ENCODE peak calls at places on chromosomes 6 and 20, in five cellular contexts. One of them, this sample, is unnamed.

GRCh38 chr6:159302196-159302595 is 133.0 kb downstream of the FNDC1 start:
- DNase-seq in fibroblast of lung: no peak
- DNase-seq in HFF-Myc: no peak
- DNase-seq in choroid plexus epithelial cell: no peak
- DNase-seq in tibial artery: no peak
- DNase-seq in this sample: no peak

GRCh38 chr20:62236674-62236996 is 1.7 kb upstream of the OSBPL2 start:
- DNase-seq in fibroblast of lung: no peak
- DNase-seq in HFF-Myc: no peak
- DNase-seq in choroid plexus epithelial cell: no peak
- DNase-seq in tibial artery: no peak
- DNase-seq in this sample: no peak

GRCh38 chr6:98932424-98932823 is 15.3 kb downstream of the FBXL4 start:
- DNase-seq in fibroblast of lung: no peak
- DNase-seq in HFF-Myc: no peak
- DNase-seq in choroid plexus epithelial cell: no peak
- DNase-seq in tibial artery: no peak
- DNase-seq in this sample: no peak

GRCh38 chr6:112337209-112337638 is 9.9 kb upstream of the RFPL4B start:
- DNase-seq in fibroblast of lung: peak
- DNase-seq in HFF-Myc: peak
- DNase-seq in choroid plexus epithelial cell: peak
- DNase-seq in tibial artery: peak
- DNase-seq in this sample: peak

GRCh38 chr20:57663681-57664451 is 43.6 kb upstream of the ZBP1 start:
- DNase-seq in fibroblast of lung: no peak
- DNase-seq in HFF-Myc: no peak
- DNase-seq in choroid plexus epithelial cell: no peak
- DNase-seq in tibial artery: peak
- DNase-seq in this sample: no peak

GRCh38 chr6:139442188-139442625 is 67.8 kb upstream of the CITED2 start:
- DNase-seq in fibroblast of lung: no peak
- DNase-seq in HFF-Myc: no peak
- DNase-seq in choroid plexus epithelial cell: no peak
- DNase-seq in tibial artery: no peak
- DNase-seq in this sample: no peak

GRCh38 chr6:5082487-5083306 is 2.4 kb upstream of the PPP1R3G start:
- DNase-seq in fibroblast of lung: peak
- DNase-seq in HFF-Myc: no peak
- DNase-seq in choroid plexus epithelial cell: peak
- DNase-seq in tibial artery: peak
- DNase-seq in this sample: no peak

GRCh38 chr20:48189177-48189576 is 403.9 kb upstream of the SULF2 start:
- DNase-seq in fibroblast of lung: peak
- DNase-seq in HFF-Myc: no peak
- DNase-seq in choroid plexus epithelial cell: peak
- DNase-seq in tibial artery: no peak
- DNase-seq in this sample: no peak

GRCh38 chr6:165844801-165845364 is 181.8 kb upstream of the PDE10A start:
- DNase-seq in fibroblast of lung: no peak
- DNase-seq in HFF-Myc: no peak
- DNase-seq in choroid plexus epithelial cell: no peak
- DNase-seq in tibial artery: no peak
- DNase-seq in this sample: no peak

GRCh38 chr6:33437666-33438065 is 16.7 kb upstream of the ZBTB9 start:
- DNase-seq in fibroblast of lung: no peak
- DNase-seq in HFF-Myc: no peak
- DNase-seq in choroid plexus epithelial cell: no peak
- DNase-seq in tibial artery: no peak
- DNase-seq in this sample: no peak

GRCh38 chr6:34381086-34381485 is 11.4 kb downstream of the NUDT3 start:
- DNase-seq in fibroblast of lung: no peak
- DNase-seq in HFF-Myc: no peak
- DNase-seq in choroid plexus epithelial cell: peak
- DNase-seq in tibial artery: no peak
- DNase-seq in this sample: no peak

GRCh38 chr6:138518054-138518453 is 18.8 kb upstream of the NHSL1 start:
- DNase-seq in fibroblast of lung: no peak
- DNase-seq in HFF-Myc: no peak
- DNase-seq in choroid plexus epithelial cell: no peak
- DNase-seq in tibial artery: no peak
- DNase-seq in this sample: no peak

GRCh38 chr6:55239099-55239498 is 64.8 kb downstream of the HCRTR2 start:
- DNase-seq in fibroblast of lung: peak
- DNase-seq in HFF-Myc: peak
- DNase-seq in choroid plexus epithelial cell: peak
- DNase-seq in tibial artery: no peak
- DNase-seq in this sample: no peak

GRCh38 chr20:54746796-54747195 is 271.4 kb downstream of the DOK5 start:
- DNase-seq in fibroblast of lung: no peak
- DNase-seq in HFF-Myc: no peak
- DNase-seq in choroid plexus epithelial cell: no peak
- DNase-seq in tibial artery: no peak
- DNase-seq in this sample: no peak

GRCh38 chr20:25216199-25216945 is 20.9 kb downstream of the ENTPD6 start:
- DNase-seq in fibroblast of lung: no peak
- DNase-seq in HFF-Myc: no peak
- DNase-seq in choroid plexus epithelial cell: no peak
- DNase-seq in tibial artery: no peak
- DNase-seq in this sample: no peak
- TF ChIP-seq CTCF in fibroblast of lung: no peak
- TF ChIP-seq CTCF in HFF-Myc: no peak
- TF ChIP-seq CTCF in choroid plexus epithelial cell: no peak
- TF ChIP-seq CTCF in tibial artery: no peak
- TF ChIP-seq CTCF in this sample: no peak

GRCh38 chr6:10406556-10406955 is 8.3 kb downstream of the TFAP2A start:
- DNase-seq in fibroblast of lung: no peak
- DNase-seq in HFF-Myc: no peak
- DNase-seq in choroid plexus epithelial cell: no peak
- DNase-seq in tibial artery: no peak
- DNase-seq in this sample: no peak

GRCh38 chr6:10402648-10403311 is 12.1 kb downstream of the TFAP2A start:
- DNase-seq in fibroblast of lung: no peak
- DNase-seq in HFF-Myc: no peak
- DNase-seq in choroid plexus epithelial cell: no peak
- DNase-seq in tibial artery: no peak
- DNase-seq in this sample: no peak

GRCh38 chr6:10404799-10405524 is 9.9 kb downstream of the TFAP2A start:
- DNase-seq in fibroblast of lung: no peak
- DNase-seq in HFF-Myc: no peak
- DNase-seq in choroid plexus epithelial cell: no peak
- DNase-seq in tibial artery: no peak
- DNase-seq in this sample: no peak

GRCh38 chr6:10403385-10404106 is 11.3 kb downstream of the TFAP2A start:
- DNase-seq in fibroblast of lung: peak
- DNase-seq in HFF-Myc: peak
- DNase-seq in choroid plexus epithelial cell: peak
- DNase-seq in tibial artery: no peak
- DNase-seq in this sample: no peak

DNA sequence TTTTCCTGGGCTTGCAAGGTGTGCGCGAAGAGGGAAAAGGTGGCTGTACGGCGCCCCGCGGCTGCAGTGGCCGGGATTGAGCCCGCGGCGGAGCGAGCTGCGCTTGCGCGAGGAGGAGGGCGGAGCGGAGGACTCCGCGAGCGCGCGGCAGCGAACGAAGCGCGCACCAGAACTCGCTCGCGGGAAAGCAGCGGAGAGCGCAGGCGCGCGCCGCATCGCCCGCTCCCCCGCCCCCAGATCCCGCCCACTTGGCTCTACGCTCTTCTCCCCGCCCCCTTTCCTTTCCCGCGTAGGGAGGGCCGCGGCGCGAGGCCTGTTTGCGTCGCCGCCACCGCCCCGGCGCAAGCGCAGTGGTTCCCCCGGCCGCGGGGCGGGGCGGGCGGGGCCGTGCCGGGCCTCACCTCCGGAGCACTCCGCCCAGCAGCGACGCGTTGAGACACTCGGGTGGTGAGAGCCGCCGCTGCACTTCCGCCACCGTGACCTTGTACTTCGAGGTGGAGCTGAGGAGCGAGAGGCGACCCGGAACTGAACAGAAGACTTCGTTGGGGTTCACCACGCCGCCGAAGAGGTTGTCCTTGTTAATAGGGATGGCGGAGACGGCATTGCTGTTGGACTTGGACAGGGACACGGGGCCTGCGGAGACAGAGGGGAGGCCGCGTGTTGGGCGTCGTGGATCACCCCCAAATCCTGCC is 10.6 kb downstream of the TFAP2A start:
- DNase-seq in fibroblast of lung: peak
- DNase-seq in HFF-Myc: peak
- DNase-seq in choroid plexus epithelial cell: peak
- DNase-seq in tibial artery: peak
- DNase-seq in this sample: peak
- TF ChIP-seq CTCF in fibroblast of lung: peak
- TF ChIP-seq CTCF in HFF-Myc: peak
- TF ChIP-seq CTCF in choroid plexus epithelial cell: peak
- TF ChIP-seq CTCF in tibial artery: no peak
- TF ChIP-seq CTCF in this sample: no peak

GRCh38 chr6:63307581-63308246 is 12.1 kb downstream of the LGSN start:
- DNase-seq in fibroblast of lung: peak
- DNase-seq in HFF-Myc: peak
- DNase-seq in choroid plexus epithelial cell: peak
- DNase-seq in tibial artery: no peak
- DNase-seq in this sample: no peak
- TF ChIP-seq CTCF in fibroblast of lung: peak
- TF ChIP-seq CTCF in HFF-Myc: peak
- TF ChIP-seq CTCF in choroid plexus epithelial cell: peak
- TF ChIP-seq CTCF in tibial artery: no peak
- TF ChIP-seq CTCF in this sample: no peak

GRCh38 chr6:20266851-20267608 is 54.8 kb upstream of the MBOAT1 start:
- DNase-seq in fibroblast of lung: no peak
- DNase-seq in HFF-Myc: no peak
- DNase-seq in choroid plexus epithelial cell: no peak
- DNase-seq in tibial artery: no peak
- DNase-seq in this sample: no peak
- TF ChIP-seq CTCF in fibroblast of lung: no peak
- TF ChIP-seq CTCF in HFF-Myc: no peak
- TF ChIP-seq CTCF in choroid plexus epithelial cell: no peak
- TF ChIP-seq CTCF in tibial artery: no peak
- TF ChIP-seq CTCF in this sample: no peak

DNA sequence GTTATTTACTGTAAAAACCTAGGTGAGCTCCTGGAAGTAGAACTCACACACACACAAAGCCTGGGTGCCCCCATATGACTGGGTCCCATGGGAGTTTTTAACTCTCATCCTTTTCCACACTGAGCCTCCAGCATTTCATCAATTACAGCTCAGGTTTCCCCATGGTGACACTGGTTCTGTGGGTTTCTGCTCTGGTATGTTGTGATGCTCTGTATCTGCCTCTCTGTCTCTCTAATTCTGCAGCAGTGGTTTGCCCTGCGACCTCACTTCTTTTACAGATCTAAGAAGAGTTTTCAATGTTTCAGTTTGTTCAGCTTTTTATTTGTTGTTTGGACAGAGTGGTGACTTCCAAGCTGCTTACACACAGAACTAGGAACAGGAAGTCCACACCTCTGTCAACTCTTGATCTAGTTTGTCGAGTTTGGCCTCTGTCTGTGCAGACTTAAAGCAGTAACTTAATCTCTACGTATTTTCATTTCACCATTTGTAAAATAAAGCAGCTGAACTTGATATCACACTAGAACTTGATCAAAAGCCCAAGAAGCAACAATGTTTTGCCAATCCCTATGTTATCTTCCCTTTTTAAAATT is 554.3 kb downstream of the EPHA7 start:
- DNase-seq in fibroblast of lung: no peak
- DNase-seq in HFF-Myc: no peak
- DNase-seq in choroid plexus epithelial cell: no peak
- DNase-seq in tibial artery: no peak
- DNase-seq in this sample: no peak
- TF ChIP-seq CTCF in fibroblast of lung: no peak
- TF ChIP-seq CTCF in HFF-Myc: no peak
- TF ChIP-seq CTCF in choroid plexus epithelial cell: no peak
- TF ChIP-seq CTCF in tibial artery: no peak
- TF ChIP-seq CTCF in this sample: no peak

GRCh38 chr6:142537612-142538478 is 236.0 kb downstream of the ADGRG6 start:
- DNase-seq in fibroblast of lung: peak
- DNase-seq in HFF-Myc: no peak
- DNase-seq in choroid plexus epithelial cell: peak
- DNase-seq in tibial artery: no peak
- DNase-seq in this sample: no peak
- TF ChIP-seq CTCF in fibroblast of lung: peak
- TF ChIP-seq CTCF in HFF-Myc: peak
- TF ChIP-seq CTCF in choroid plexus epithelial cell: peak
- TF ChIP-seq CTCF in tibial artery: peak
- TF ChIP-seq CTCF in this sample: peak